ENCODE peak calls at places on chromosomes 11 and 22, in six cellular contexts. B, D, G, W, E and M are unnamed samples.

GRCh38 chr11:57546869-57547518 is 9.6 kb downstream of the SMTNL1 start:
- DNase-seq in G (peak; percentile 58), B (no peak), E (no peak), W (no peak), D (peak; percentile 42), M (no peak)

GRCh38 chr11:3049430-3050243 is 7.6 kb downstream of the CARS1 start:
- DNase-seq in B (peak; percentile 78), E (peak; percentile 60), D (peak; percentile 97), W (peak; percentile 57), G (no peak), M (peak; percentile 87)

GRCh38 chr11:93155738-93156137 is 42.1 kb downstream of the SLC36A4 start:
- DNase-seq in W (no peak), G (no peak), E (no peak), D (no peak), B (no peak), M (no peak)

GRCh38 chr22:27489265-27489675 is 312.3 kb downstream of the MN1 start:
- DNase-seq in D (peak; percentile 44), W (no peak), E (peak; percentile 86), B (no peak), G (peak; percentile 66), M (no peak)

GRCh38 chr11:84663731-84664130 is 963.4 kb downstream of the DLG2 start:
- DNase-seq in E (no peak), G (no peak), W (no peak), D (no peak), B (no peak), M (no peak)

GRCh38 chr11:75508051-75508561 is 17.6 kb downstream of the GDPD5 start:
- DNase-seq in G (no peak), E (no peak), W (no peak), D (no peak), B (no peak), M (no peak)

GRCh38 chr11:123461164-123461563 is 31.1 kb downstream of the GRAMD1B start:
- DNase-seq in E (no peak), B (no peak), G (no peak), D (no peak), W (no peak), M (no peak)

GRCh38 chr11:76206327-76207081 is at the start of gene WNT11:
- DNase-seq in W (peak; percentile 59), B (no peak), E (peak; percentile 79), D (peak; percentile 50), G (peak; percentile 89), M (no peak)

GRCh38 chr11:2775083-2775625 is 75.4 kb upstream of the KCNQ1OT1 start:
- DNase-seq in D (no peak), G (peak; percentile 33), B (no peak), W (peak; percentile 16), E (peak; percentile 15), M (peak; percentile 69)

GRCh38 chr22:42769574-42770447 is 49.1 kb upstream of the A4GALT start:
- DNase-seq in G (peak; percentile 68), W (peak; percentile 77), E (peak; percentile 41), D (peak; percentile 93), B (no peak), M (no peak)

GRCh38 chr11:848380-848931 is 5.8 kb downstream of the TSPAN4 start:
- DNase-seq in W (no peak), G (no peak), D (no peak), B (no peak), E (no peak), M (no peak)

GRCh38 chr11:116829525-116830183 is at the start of gene APOC3:
- DNase-seq in D (peak; percentile 67), W (no peak), E (no peak), G (peak; percentile 96), B (no peak), M (no peak)

GRCh38 chr11:124199702-124200101 is 16.6 kb downstream of the OR10D3 start:
- DNase-seq in G (no peak), B (no peak), W (no peak), D (no peak), E (no peak), M (no peak)

GRCh38 chr22:41408665-41409064 is 26.9 kb downstream of the TEF start:
- DNase-seq in D (no peak), B (no peak), E (no peak), W (no peak), G (no peak), M (no peak)
- H3K27me3 ChIP-seq in D (no peaks in the 10 kb centered on the region), B (no peaks in the 10 kb centered on the region), E (no peaks in the 10 kb centered on the region), W (no peaks in the 10 kb centered on the region), G (no peaks in the 10 kb centered on the region), M (no peaks in the 10 kb centered on the region)

GRCh38 chr22:30605449-30606110 is 1.4 kb upstream of the TCN2 start:
- DNase-seq in E (peak; percentile 79), D (peak; percentile 61), W (no peak), B (no peak), G (no peak), M (peak; percentile 67)
- TF ChIP-seq CTCF in E (peak; percentile 69), D (peak; percentile 79), W (no peak), B (peak; percentile 70), G (peak; percentile 60), M (peak; percentile 73)

GRCh38 chr22:20565079-20565734 is 57.8 kb downstream of the MED15 start:
- DNase-seq in B (no peak), E (no peak), W (peak; percentile 12), G (no peak), D (no peak), M (peak; percentile 28)

GRCh38 chr22:20565761-20566160 is 58.4 kb downstream of the MED15 start:
- DNase-seq in G (no peak), W (no peak), B (no peak), D (no peak), E (no peak), M (no peak)

GRCh38 chr22:20567993-20568417 is 60.6 kb downstream of the MED15 start:
- DNase-seq in B (no peak), D (peak; percentile 61), E (no peak), G (no peak), W (no peak), M (no peak)

GRCh38 chr22:20567371-20567847 is 60.0 kb downstream of the MED15 start:
- DNase-seq in D (no peak), G (no peak), E (no peak), W (no peak), B (peak; percentile 56), M (no peak)

DNA sequence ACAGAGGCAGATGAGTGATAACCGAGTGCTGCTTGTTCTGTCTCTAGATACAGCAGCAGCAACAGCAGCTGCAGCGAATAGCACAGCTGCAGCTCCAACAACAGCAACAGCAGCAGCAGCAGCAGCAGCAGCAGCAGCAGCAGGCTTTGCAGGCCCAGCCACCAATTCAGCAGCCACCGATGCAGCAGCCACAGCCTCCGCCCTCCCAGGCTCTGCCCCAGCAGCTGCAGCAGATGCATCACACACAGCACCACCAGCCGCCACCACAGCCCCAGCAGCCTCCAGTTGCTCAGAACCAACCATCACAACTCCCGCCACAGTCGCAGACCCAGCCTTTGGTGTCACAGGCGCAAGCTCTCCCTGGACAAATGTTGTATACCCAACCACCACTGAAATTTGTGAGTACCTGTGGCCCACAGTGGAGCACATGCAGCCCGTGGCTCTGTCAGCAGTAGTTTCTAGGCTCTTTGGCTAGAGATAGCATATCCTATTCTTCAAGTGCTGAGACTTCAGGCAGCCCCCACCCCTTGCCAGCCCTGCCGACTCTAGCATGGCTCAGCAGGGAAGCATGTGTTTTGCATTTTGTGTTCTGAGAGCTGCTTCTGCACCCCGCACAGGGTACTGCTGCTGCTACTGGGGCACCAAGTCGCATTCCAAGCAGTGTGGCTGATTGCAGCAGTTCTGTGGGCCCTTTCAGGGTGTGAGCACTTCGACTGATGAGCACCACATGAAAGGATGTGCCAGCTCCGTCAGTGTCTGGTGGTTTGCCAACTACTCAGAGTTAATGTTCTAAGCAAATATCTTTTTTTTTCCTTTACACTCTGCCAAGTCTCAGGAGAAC is 59.2 kb downstream of the MED15 start:
- DNase-seq in B (no peak), G (no peak), E (no peak), W (peak; percentile 74), D (peak; percentile 75), M (peak; percentile 51)
- H3K27me3 ChIP-seq in B (no peaks in the 10 kb centered on the region), G (no peaks in the 10 kb centered on the region), E (no peaks in the 10 kb centered on the region), W (no peaks in the 10 kb centered on the region), D (no peaks in the 10 kb centered on the region), M (no peaks in the 10 kb centered on the region)

DNA sequence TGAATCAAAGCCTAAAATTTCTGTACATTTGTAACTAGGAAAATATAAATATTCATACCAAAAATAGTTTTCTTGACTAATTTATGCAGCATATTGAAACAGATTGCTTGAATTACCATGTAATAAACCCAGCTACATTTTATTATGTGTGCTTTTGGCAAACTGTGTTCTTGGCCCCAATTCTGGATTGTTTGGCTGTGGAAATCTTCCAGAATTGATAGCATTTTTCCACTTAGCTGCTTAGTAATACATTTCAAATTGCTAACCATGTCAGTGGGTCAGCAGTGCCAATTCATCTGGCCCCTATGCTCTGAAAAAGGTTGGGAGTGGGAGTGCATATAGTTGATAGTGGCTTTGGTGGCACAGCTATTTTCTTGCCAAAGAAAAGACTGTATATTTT is 32.3 kb downstream of the PDHX start:
- DNase-seq in D (peak; percentile 61), E (no peak), G (no peak), W (no peak), B (peak; percentile 32), M (no peak)
- TF ChIP-seq CTCF in D (no peak), E (no peak), G (no peak), W (no peak), B (no peak), M (no peak)

DNA sequence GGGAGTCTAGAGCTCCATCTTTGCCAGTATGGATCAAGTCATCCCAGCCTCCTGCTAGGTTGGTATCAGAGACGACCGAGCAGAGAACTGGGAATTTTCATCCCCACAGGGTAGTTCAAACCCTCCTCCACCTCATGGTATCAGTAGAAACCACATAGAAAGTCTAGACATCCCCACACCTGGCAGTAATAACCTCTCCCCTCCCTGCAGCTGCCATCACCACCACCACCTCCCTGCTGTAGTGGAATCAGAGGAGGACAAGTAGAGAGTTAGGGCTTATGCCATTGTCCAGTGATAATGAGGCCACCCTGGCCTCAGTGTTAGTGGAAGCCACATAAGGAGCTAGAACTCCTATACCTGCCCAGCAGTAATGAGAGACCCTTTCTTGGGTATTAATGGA is 34.3 kb downstream of the BTG4 start:
- DNase-seq in B (no peak), D (no peak), G (no peak), E (no peak), W (no peak), M (no peak)
- H3K27me3 ChIP-seq in B (no peaks in the 10 kb centered on the region), D (no peaks in the 10 kb centered on the region), G (no peaks in the 10 kb centered on the region), E (no peaks in the 10 kb centered on the region), W (no peaks in the 10 kb centered on the region), M (no peaks in the 10 kb centered on the region)

GRCh38 chr11:133153031-133153430 is 379.3 kb downstream of the OPCML start:
- DNase-seq in D (peak; percentile 14), B (no peak), W (no peak), G (no peak), E (no peak), M (no peak)

GRCh38 chr11:133162228-133162627 is 370.1 kb downstream of the OPCML start:
- DNase-seq in B (no peak), W (no peak), D (no peak), E (peak; percentile 26), G (no peak), M (no peak)

GRCh38 chr11:133160754-133161153 is 371.5 kb downstream of the OPCML start:
- DNase-seq in D (no peak), W (no peak), G (no peak), E (no peak), B (no peak), M (peak; percentile 60)

GRCh38 chr11:133157180-133157579 is 375.1 kb downstream of the OPCML start:
- DNase-seq in D (peak; percentile 1), W (no peak), B (no peak), G (no peak), E (no peak), M (no peak)
- TF ChIP-seq CTCF in D (no peak), W (no peak), B (no peak), G (no peak), E (no peak), M (no peak)

GRCh38 chr11:135008001-135008405 is 596.0 kb upstream of the B3GAT1 start:
- DNase-seq in B (no peak), D (no peak), E (no peak), W (no peak), G (no peak), M (no peak)
- H3K27me3 ChIP-seq in B (no peaks in the 10 kb centered on the region), D (no peaks in the 10 kb centered on the region), E (no peaks in the 10 kb centered on the region), W (no peaks in the 10 kb centered on the region), G (no peaks in the 10 kb centered on the region), M (no peaks in the 10 kb centered on the region)